ENCODE peak calls at places on chromosome 15, in six cellular contexts. X, S, A, P, Q and M are unnamed samples.

GRCh38 chr15:33860749-33861148 is 107.5 kb upstream of the CHRM5 start:
- DNase-seq in X (peak), A (no peak), P (no peak), Q (no peak), S (no peak), M (no peak)

GRCh38 chr15:71444032-71444810 is 328.9 kb downstream of the THSD4 start:
- DNase-seq in S (no peak), X (no peak), P (no peak), Q (no peak), A (no peak), M (no peak)

GRCh38 chr15:100602822-100603393 is 519 bp downstream of the ASB7 start:
- DNase-seq in S (no peak), A (peak), X (peak), Q (peak), P (peak), M (no peak)

GRCh38 chr15:69474846-69475455 is 22.3 kb downstream of the RPLP1 start:
- DNase-seq in X (no peak), A (no peak), S (no peak), Q (no peak), P (no peak), M (no peak)

GRCh38 chr15:85754993-85755392 is 39.7 kb downstream of the KLHL25 start:
- DNase-seq in A (no peak), S (no peak), Q (no peak), P (no peak), X (no peak), M (no peak)

GRCh38 chr15:68431792-68432401 is at the start of gene ITGA11:
- DNase-seq in X (peak), Q (no peak), A (peak), P (peak), S (peak), M (peak)

GRCh38 chr15:37106490-37107001 is 6.2 kb upstream of the MEIS2 start:
- DNase-seq in Q (no peak), P (no peak), A (peak), X (peak), S (no peak), M (no peak)

GRCh38 chr15:94607176-94607654 is 375.9 kb downstream of the MCTP2 start:
- DNase-seq in S (no peak), A (no peak), Q (no peak), P (peak), X (peak), M (peak)

GRCh38 chr15:38768970-38769369 is 204.4 kb upstream of the RASGRP1 start:
- DNase-seq in P (no peak), X (peak), A (peak), Q (no peak), S (no peak), M (no peak)

GRCh38 chr15:73959012-73959581 is 32.8 kb downstream of the LOXL1 start:
- DNase-seq in S (no peak), X (no peak), A (no peak), P (no peak), Q (peak), M (no peak)

GRCh38 chr15:78789615-78790014 is 21.6 kb downstream of the ADAMTS7 start:
- DNase-seq in P (no peak), Q (no peak), X (no peak), A (no peak), S (no peak), M (no peak)

GRCh38 chr15:71784719-71785118 is 25.6 kb upstream of the NR2E3 start:
- DNase-seq in Q (no peak), S (no peak), X (no peak), A (peak), P (no peak), M (no peak)

GRCh38 chr15:66302489-66302888 is 9.1 kb downstream of the DIS3L start:
- DNase-seq in X (no peak), S (no peak), Q (no peak), A (no peak), P (no peak), M (no peak)

GRCh38 chr15:85742186-85742751 is 52.5 kb downstream of the KLHL25 start:
- DNase-seq in S (no peak), P (no peak), Q (no peak), A (no peak), X (no peak), M (no peak)

GRCh38 chr15:66481107-66481856 is 16.3 kb downstream of the SNAPC5 start:
- DNase-seq in S (no peak), Q (no peak), X (no peak), A (no peak), P (no peak), M (no peak)

GRCh38 chr15:99100245-99101173 is 4.4 kb upstream of the SYNM start:
- DNase-seq in Q (peak), P (peak), S (peak), A (peak), X (peak), M (peak)
- TF ChIP-seq POLR2AphosphoS5 in Q (no peak), P (no peak), S (no peak), A (no peak), X (no peak), M (no peak)

DNA sequence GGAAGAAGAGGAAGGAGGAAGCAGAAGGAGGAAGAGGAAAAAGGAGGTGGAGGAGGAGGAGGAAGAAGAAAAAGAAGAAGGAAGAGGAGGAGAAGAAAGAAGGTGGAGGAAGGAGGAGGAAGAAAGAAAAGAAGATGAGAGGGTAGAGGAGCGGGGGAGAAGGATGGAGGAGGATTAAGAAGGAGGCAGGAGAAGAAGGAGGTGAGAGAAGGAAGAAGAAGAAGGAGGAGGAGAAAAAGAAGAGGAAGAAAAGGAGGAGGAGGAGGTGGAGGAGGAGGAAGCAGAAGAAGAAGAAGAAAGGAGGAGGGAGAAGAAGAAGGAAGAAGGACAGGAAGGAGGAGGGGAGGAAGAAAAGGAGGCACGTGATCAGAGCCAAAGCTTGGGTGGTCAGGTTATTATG is 37.3 kb upstream of the PRTG start:
- DNase-seq in Q (no peak), A (no peak), P (no peak), S (no peak), X (no peak), M (no peak)
- TF ChIP-seq POLR2AphosphoS5 in Q (no peak), A (no peak), P (no peak), S (no peak), X (no peak), M (no peak)

GRCh38 chr15:44315773-44316465 is 27.4 kb downstream of the GOLM2 start:
- DNase-seq in Q (no peak), A (no peak), P (no peak), X (no peak), S (no peak), M (no peak)
- TF ChIP-seq POLR2AphosphoS5 in Q (no peak), A (no peak), P (no peak), X (no peak), S (no peak), M (no peak)

DNA sequence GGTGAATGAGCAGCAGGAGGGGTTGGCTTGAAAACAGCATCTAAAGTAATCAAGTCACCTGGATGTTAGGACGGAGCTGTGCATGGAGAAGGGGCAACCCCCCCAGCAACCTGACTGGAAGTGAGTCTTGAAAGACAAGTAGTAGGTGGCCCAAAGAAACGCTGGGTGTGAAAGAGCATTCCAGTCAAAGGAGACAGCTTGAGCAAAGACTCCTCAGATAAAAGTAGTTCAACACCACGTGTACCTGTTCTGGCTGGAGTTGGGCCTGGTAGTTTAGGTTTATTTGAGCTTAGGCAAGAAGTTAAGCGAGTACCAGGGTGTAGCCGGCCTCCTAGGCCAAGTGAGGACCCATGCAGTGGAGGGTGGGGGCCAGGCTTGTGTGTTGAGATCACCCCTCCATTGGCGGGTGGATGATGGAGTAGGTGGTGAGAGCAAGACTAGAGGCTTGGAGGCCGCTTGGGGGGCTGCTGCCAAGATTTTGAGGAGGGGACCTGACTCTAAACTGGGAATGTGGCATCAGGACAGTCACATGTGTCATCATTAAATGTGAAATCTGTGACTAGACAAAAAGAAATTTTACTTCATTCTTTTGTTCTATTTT is 61.3 kb downstream of the ABHD2 start:
- DNase-seq in X (no peak), P (no peak), S (no peak), A (no peak), Q (no peak), M (no peak)
- TF ChIP-seq POLR2AphosphoS5 in X (no peak), P (no peak), S (no peak), A (no peak), Q (no peak), M (no peak)

DNA sequence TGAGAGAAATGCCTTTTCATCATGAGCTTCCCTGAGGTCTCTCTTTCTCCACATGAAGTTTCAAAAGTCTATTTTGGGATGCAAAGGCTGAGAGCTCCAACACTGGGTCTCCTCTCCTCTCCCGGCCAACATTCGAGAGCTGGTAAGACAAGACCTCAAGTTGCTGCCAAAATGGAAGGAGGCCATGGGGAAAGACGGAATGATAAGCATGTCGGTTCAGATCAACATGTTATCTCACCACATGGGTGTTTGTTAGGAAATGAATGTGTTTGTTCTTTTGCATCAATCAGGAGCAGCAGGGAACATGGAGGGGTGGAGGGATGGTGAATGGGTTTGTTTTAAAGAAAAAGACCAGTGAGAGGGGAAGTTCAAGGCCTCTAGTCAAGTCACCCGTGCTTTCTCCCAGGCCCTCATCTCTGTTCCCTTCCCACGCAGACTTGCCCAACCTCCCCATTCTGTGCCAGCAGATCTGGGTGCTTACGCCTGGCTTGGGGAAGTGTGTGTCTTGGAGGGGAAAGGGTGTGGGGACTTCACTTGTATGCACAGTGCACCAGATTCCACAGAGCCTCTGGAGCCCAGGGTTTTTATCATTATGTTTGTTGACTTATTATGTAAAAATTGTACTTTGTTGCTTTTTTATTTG is 23.5 kb upstream of the ATP10A start:
- DNase-seq in X (no peak), A (no peak), P (no peak), Q (no peak), S (no peak), M (no peak)
- TF ChIP-seq POLR2AphosphoS5 in X (no peak), A (no peak), P (no peak), Q (no peak), S (no peak), M (peak)

DNA sequence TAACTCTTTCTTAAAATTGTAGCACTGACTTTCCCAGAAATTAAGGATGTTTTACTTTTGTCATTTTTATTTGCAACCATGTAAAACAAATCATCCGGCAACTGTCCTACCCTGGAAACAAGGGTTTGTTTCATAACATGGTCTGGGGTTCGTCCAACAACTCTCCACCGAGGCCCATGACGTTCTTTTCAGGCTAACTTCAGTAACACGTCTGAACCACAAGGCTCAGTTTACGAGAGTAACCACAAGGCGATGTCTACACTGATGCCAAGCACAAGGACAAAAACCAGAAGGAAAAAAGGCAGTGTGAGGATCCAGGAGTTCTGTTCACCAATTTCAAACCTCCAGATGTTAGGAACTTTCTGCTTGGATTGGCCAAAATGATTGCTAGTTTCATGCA is 546.1 kb downstream of the NTRK3 start:
- DNase-seq in A (no peak), P (peak), X (no peak), S (no peak), Q (no peak), M (no peak)
- TF ChIP-seq POLR2AphosphoS5 in A (no peak), P (peak), X (no peak), S (no peak), Q (no peak), M (no peak)

GRCh38 chr15:57307527-57308193 is 68.6 kb upstream of the CGNL1 start:
- DNase-seq in Q (no peak), P (no peak), X (no peak), S (no peak), A (no peak), M (no peak)

GRCh38 chr15:57305009-57305408 is 71.3 kb upstream of the CGNL1 start:
- DNase-seq in A (peak), P (no peak), X (no peak), Q (no peak), S (no peak), M (no peak)

GRCh38 chr15:57306944-57307411 is 69.3 kb upstream of the CGNL1 start:
- DNase-seq in P (no peak), A (no peak), Q (no peak), X (peak), S (no peak), M (no peak)

GRCh38 chr15:57302640-57303257 is 73.6 kb upstream of the CGNL1 start:
- DNase-seq in P (no peak), X (no peak), A (peak), Q (no peak), S (peak), M (no peak)

GRCh38 chr15:57306305-57306943 is 69.9 kb upstream of the CGNL1 start:
- DNase-seq in X (peak), Q (peak), P (peak), S (no peak), A (peak), M (peak)
- TF ChIP-seq POLR2AphosphoS5 in X (no peak), Q (no peak), P (no peak), S (peak), A (peak), M (no peak)

GRCh38 chr15:29269485-29270168 is at the start of gene NSMCE3:
- DNase-seq in P (peak), S (peak), X (peak), A (peak), Q (peak), M (peak)

GRCh38 chr15:29270976-29271375 is 1.4 kb upstream of the NSMCE3 start:
- DNase-seq in X (no peak), S (no peak), P (no peak), Q (no peak), A (no peak), M (no peak)

GRCh38 chr15:29270169-29270955 is 740 bp upstream of the NSMCE3 start:
- DNase-seq in S (peak), Q (no peak), A (no peak), X (no peak), P (no peak), M (no peak)

GRCh38 chr15:29266052-29266572 is 3.5 kb downstream of the NSMCE3 start:
- DNase-seq in A (no peak), S (no peak), P (no peak), X (no peak), Q (no peak), M (no peak)

GRCh38 chr15:29268706-29269484 is 727 bp downstream of the NSMCE3 start:
- DNase-seq in S (no peak), X (peak), A (peak), Q (peak), P (peak), M (no peak)
- TF ChIP-seq POLR2AphosphoS5 in S (no peak), X (no peak), A (no peak), Q (no peak), P (no peak), M (no peak)

DNA sequence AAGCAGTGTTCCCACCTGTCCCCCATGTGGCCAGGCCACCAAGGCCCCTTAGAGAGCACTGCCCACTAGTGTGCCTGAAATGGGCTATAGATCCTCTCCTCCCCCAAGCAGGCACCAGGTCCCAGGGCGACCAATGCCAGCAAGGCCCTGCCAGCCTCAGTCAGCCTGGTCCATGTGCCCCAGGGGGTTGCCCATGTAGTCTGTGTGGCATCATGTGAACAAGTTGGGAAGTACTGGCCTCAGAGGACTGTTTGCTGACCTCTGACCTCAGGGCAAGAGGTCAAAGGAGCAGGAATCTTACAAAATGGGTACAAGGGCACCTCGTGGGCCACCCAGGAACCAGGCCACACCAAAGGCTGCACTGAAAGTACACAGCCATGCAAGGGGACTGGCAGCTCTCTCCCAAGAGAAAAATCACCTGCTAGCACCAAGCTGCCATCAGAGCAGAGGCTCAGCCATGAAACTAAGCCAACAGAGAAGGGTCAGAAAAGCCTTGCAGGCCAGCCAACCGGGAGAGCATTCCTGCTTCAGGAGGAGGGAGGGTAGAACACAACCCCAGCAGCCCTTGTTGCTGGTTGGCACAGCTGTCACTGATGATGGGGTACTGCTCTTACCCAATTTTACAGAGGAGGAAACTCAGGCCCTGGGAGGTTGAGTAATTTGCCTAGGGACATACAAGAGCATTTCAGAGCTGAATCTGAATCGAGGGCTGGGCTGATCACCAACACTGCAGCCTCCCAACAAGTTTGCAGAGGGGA is 5.2 kb upstream of the FURIN start:
- DNase-seq in S (peak), A (no peak), X (no peak), P (no peak), Q (no peak), M (no peak)
- TF ChIP-seq POLR2AphosphoS5 in S (no peak), A (no peak), X (no peak), P (no peak), Q (no peak), M (peak)